ENCODE peak calls at places on chromosomes 12 and 14, in nine cellular contexts. B is HEK293T; I is AG08396; G is ovary; S is nephron progenitor cell; H is PC-3; W is neural progenitor cell; N is activated CD4-positive, alpha-beta T cell treated with anti-CD3 and anti-CD28 coated beads, Interleukin-2, amount 50 U/mL, for 48 hours; F is stimulated activated CD4-positive, alpha-beta T cell treated with anti-CD3 and anti-CD28 coated beads, TNF-alpha, amount 100 ng/mL, for 4 hours. L is an unnamed sample.

GRCh38 chr12:3667485-3667884 is 85.4 kb downstream of the CRACR2A start:
- DNase-seq in B (no peak), I (no peak), G (no peak), S (no peak), H (no peak), W (peak), N (no peak), F (no peak), L (no peak)

GRCh38 chr12:67920432-67920831 is 68.8 kb upstream of the IFNG-AS1 start:
- DNase-seq in B (no peak), I (no peak), G (no peak), S (no peak), H (peak), W (no peak), N (no peak), F (no peak), L (no peak)

GRCh38 chr14:94143239-94143638 is 13.8 kb upstream of the IFI27L2 start:
- DNase-seq in B (no peak), I (no peak), G (no peak), S (peak), H (peak), W (peak), N (no peak), F (no peak), L (no peak)

GRCh38 chr14:58866386-58866785 is 228.6 kb downstream of the DACT1 start:
- DNase-seq in B (no peak), I (no peak), G (no peak), S (no peak), H (no peak), W (no peak), N (no peak), F (no peak), L (no peak)

GRCh38 chr12:117143008-117143532 is 43.9 kb upstream of the TESC start:
- DNase-seq in B (peak), I (no peak), G (no peak), S (no peak), H (peak), W (no peak), N (no peak), F (no peak), L (peak)

GRCh38 chr14:90508536-90509254 is 111.9 kb downstream of the CALM1 start:
- DNase-seq in B (no peak), I (no peak), G (no peak), S (no peak), H (peak), W (no peak), N (no peak), F (no peak), L (no peak)

GRCh38 chr14:80944861-80945617 is 3.5 kb upstream of the CEP128 start:
- DNase-seq in B (no peak), I (no peak), G (no peak), S (no peak), H (no peak), W (no peak), N (no peak), F (no peak), L (no peak)

GRCh38 chr14:89391556-89391955 is 25.5 kb downstream of the FOXN3 start:
- DNase-seq in B (no peak), I (no peak), G (no peak), S (no peak), H (no peak), W (no peak), N (no peak), F (no peak), L (no peak)

GRCh38 chr12:64099430-64099829 is 122.7 kb downstream of the KICS2 start:
- DNase-seq in B (no peak), I (peak), G (no peak), S (no peak), H (peak), W (no peak), N (no peak), F (no peak), L (no peak)

GRCh38 chr12:13097526-13097925 is 5.9 kb downstream of the GSG1 start:
- DNase-seq in B (no peak), I (no peak), G (no peak), S (no peak), H (peak), W (no peak), N (no peak), F (no peak), L (no peak)

GRCh38 chr12:2049604-2050540 is 2.9 kb upstream of the CACNA1C start:
- DNase-seq in B (no peak), I (no peak), G (no peak), S (no peak), H (no peak), W (no peak), N (no peak), F (no peak), L (no peak)

GRCh38 chr14:72589652-72590051 is 304.2 kb downstream of the DPF3 start:
- DNase-seq in B (no peak), I (no peak), G (no peak), S (no peak), H (no peak), W (no peak), N (no peak), F (no peak), L (no peak)

L was measured in NCI-H460.